ENCODE peak calls at places on chromosomes 11 and 22, in five cellular contexts. V is endodermal cell; S is activated naive CD4-positive, alpha-beta T cell; B is suprapubic skin; Q is substantia nigra. O is an unnamed sample.

GRCh38 chr11:75625970-75626691 is 42.7 kb downstream of the MAP6 start:
- DNase-seq in V (no peak), S (no peak), B (no peak), Q (no peak), O (no peak)

GRCh38 chr11:92302766-92303165 is 78.1 kb downstream of the FAT3 start:
- DNase-seq in V (no peak), S (no peak), B (no peak), Q (no peak), O (no peak)

GRCh38 chr11:69295995-69296889 is 2.3 kb downstream of the MYEOV start:
- DNase-seq in V (no peak), S (no peak), B (peak), Q (no peak), O (no peak)

GRCh38 chr11:57323503-57324153 is 1.1 kb downstream of the TNKS1BP1 start:
- DNase-seq in V (no peak), S (no peak), B (no peak), Q (no peak), O (no peak)

GRCh38 chr22:37726240-37726887 is 29.5 kb downstream of the TRIOBP start:
- DNase-seq in V (no peak), S (no peak), B (no peak), Q (no peak), O (no peak)

GRCh38 chr11:47154738-47155570 is 21.7 kb downstream of the ARFGAP2 start:
- DNase-seq in V (peak), S (no peak), B (no peak), Q (no peak), O (peak)

GRCh38 chr11:11037162-11037732 is 179.4 kb upstream of the ZBED5 start:
- DNase-seq in V (no peak), S (no peak), B (no peak), Q (no peak), O (no peak)

GRCh38 chr22:45077826-45078334 is 68.1 kb upstream of the PHF21B start:
- DNase-seq in V (no peak), S (no peak), B (no peak), Q (no peak), O (no peak)

GRCh38 chr22:29073618-29074275 is 912 bp downstream of the KREMEN1 start:
- DNase-seq in V (peak), S (no peak), B (peak), Q (no peak), O (peak)

GRCh38 chr11:80327971-80328614 is 887.3 kb upstream of the TENM4 start:
- DNase-seq in V (peak), S (no peak), B (no peak), Q (no peak), O (no peak)

GRCh38 chr11:118605116-118605867 is 2.1 kb upstream of the PHLDB1 start:
- DNase-seq in V (peak), S (no peak), B (no peak), Q (no peak), O (no peak)

GRCh38 chr11:18314794-18315523 is 7.0 kb downstream of the HPS5 start:
- DNase-seq in V (no peak), S (no peak), B (no peak), Q (no peak), O (no peak)

O was measured in activated naive CD8-positive, alpha-beta T cell treated with anti-CD3 and anti-CD28 coated beads, Interleukin-2, amount 10 ng/mL, durations not matched to agents 7 days and 5 days.